ENCODE peak calls at places on chromosomes 6 and 20, in four cellular contexts. Y, A, V and P are unnamed samples.
A peak's percentile ranks its signal among the peaks of the same experiment; 100 is the strongest.

GRCh38 chr6:84282566-84282965 is 55.1 kb upstream of the CEP162 start:
- ATAC-seq in Y (peak; percentile 62), A (no peak), V (no peak), P (no peak)

GRCh38 chr20:57404419-57405072 is 13.3 kb downstream of the RBM38 start:
- ATAC-seq in V (no peak), Y (no peak), A (no peak), P (no peak)

GRCh38 chr6:137399949-137400443 is 94.2 kb downstream of the OLIG3 start:
- ATAC-seq in A (peak; percentile 37), Y (no peak), V (peak; percentile 67), P (no peak)

GRCh38 chr20:44187763-44188709 is 1.0 kb upstream of the JPH2 start:
- ATAC-seq in V (peak; percentile 50), Y (peak; percentile 33), A (no peak), P (peak; percentile 75)

GRCh38 chr6:11712760-11713159 is 65.8 kb downstream of the ADTRP start:
- ATAC-seq in A (peak; percentile 51), Y (peak; percentile 34), V (peak; percentile 14), P (no peak)

GRCh38 chr6:169915769-169916550 is 164.5 kb downstream of the ERMARD start:
- ATAC-seq in A (no peak), Y (no peak), V (no peak), P (no peak)

GRCh38 chr20:45508068-45508886 is 7.1 kb downstream of the SPINT3 start:
- ATAC-seq in V (no peak), Y (no peak), A (no peak), P (no peak)

GRCh38 chr6:30800876-30801275 is 56.5 kb upstream of the IER3 start:
- ATAC-seq in A (no peak), V (no peak), Y (peak; percentile 88), P (no peak)

GRCh38 chr6:112235956-112236355 is 18.4 kb downstream of the LAMA4 start:
- ATAC-seq in A (peak; percentile 92), V (peak; percentile 94), Y (no peak), P (peak; percentile 29)

GRCh38 chr6:90131614-90132423 is 164.8 kb downstream of the BACH2 start:
- ATAC-seq in A (no peak), V (peak; percentile 38), Y (peak; percentile 55), P (no peak)

GRCh38 chr20:15603501-15603900 is 969.7 kb downstream of the KIF16B start:
- ATAC-seq in A (no peak), Y (no peak), V (no peak), P (no peak)

GRCh38 chr6:20969551-20969950 is 435.3 kb downstream of the CDKAL1 start:
- ATAC-seq in A (no peak), Y (no peak), V (no peak), P (no peak)

GRCh38 chr6:135830452-135830851 is 21.0 kb upstream of the PDE7B start:
- ATAC-seq in A (no peak), V (no peak), Y (no peak), P (no peak)

GRCh38 chr6:42618686-42619085 is 54.9 kb downstream of the UBR2 start:
- ATAC-seq in V (no peak), Y (no peak), A (no peak), P (no peak)

GRCh38 chr6:119241124-119241491 is 108.5 kb downstream of the MAN1A1 start:
- ATAC-seq in Y (no peak), A (no peak), V (no peak), P (no peak)

GRCh38 chr6:158321960-158322359 is 9.7 kb downstream of the TULP4 start:
- ATAC-seq in Y (no peak), V (no peak), A (no peak), P (no peak)

GRCh38 chr6:137282253-137282652 is 63.1 kb upstream of the IFNGR1 start:
- ATAC-seq in A (no peak), V (no peak), Y (no peak), P (peak; percentile 69)

GRCh38 chr6:21666200-21666671 is 72.7 kb downstream of the SOX4 start:
- ATAC-seq in Y (peak; percentile 66), A (no peak), V (peak; percentile 51), P (no peak)

GRCh38 chr6:157981132-157981394 is 600 bp upstream of the SYNJ2 start:
- ATAC-seq in A (peak; percentile 4), V (peak; percentile 8), Y (no peak), P (no peak)

GRCh38 chr6:161242779-161243693 is 30.8 kb downstream of the AGPAT4 start:
- ATAC-seq in V (peak; percentile 86), Y (no peak), A (peak; percentile 23), P (no peak)

GRCh38 chr6:24472181-24472580 is 17.2 kb downstream of the GPLD1 start:
- ATAC-seq in Y (no peak), V (no peak), A (no peak), P (no peak)

GRCh38 chr20:1870792-1871550 is 24.2 kb upstream of the SIRPA start:
- ATAC-seq in Y (no peak), A (no peak), V (no peak), P (peak; percentile 88)

GRCh38 chr6:162621246-162621645 is 106.3 kb downstream of the PRKN start:
- ATAC-seq in V (peak; percentile 62), Y (no peak), A (peak; percentile 43), P (no peak)